ENCODE peak calls at places on chromosomes 11 and 22, in four cellular contexts. L is left ventricle myocardium inferior, X is IMR-90, Q is brain microvascular endothelial cell. I is an unnamed sample.

GRCh38 chr11:44445500-44446340 is 119.7 kb upstream of the CD82 start:
- DNase-seq in Q (no peak), L (no peak), X (no peak), I (no peak)

GRCh38 chr22:21942939-21943338 is 9.7 kb downstream of the PPM1F start:
- DNase-seq in X (no peak), L (no peak), Q (no peak), I (no peak)

GRCh38 chr22:50209893-50210292 is 9.1 kb downstream of the SELENOO start:
- DNase-seq in L (peak; percentile 59), Q (peak; percentile 55), X (peak; percentile 57), I (peak; percentile 74)

GRCh38 chr11:96026310-96026709 is 102.4 kb upstream of the MTMR2 start:
- DNase-seq in L (no peak), Q (no peak), X (no peak), I (no peak)

GRCh38 chr11:132864811-132865576 is 667.3 kb downstream of the OPCML start:
- DNase-seq in X (no peak), Q (no peak), L (no peak), I (no peak)

GRCh38 chr22:23361676-23362075 is 181.4 kb downstream of the BCR start:
- DNase-seq in L (no peak), Q (no peak), X (no peak), I (no peak)

GRCh38 chr11:106523921-106524320 is 446.5 kb downstream of the AASDHPPT start:
- DNase-seq in L (no peak), X (no peak), Q (no peak), I (no peak)

GRCh38 chr22:35589071-35589735 is 27.9 kb downstream of the MB start:
- DNase-seq in X (peak; percentile 77), L (no peak), Q (peak; percentile 65), I (peak; percentile 70)

GRCh38 chr22:17164392-17165024 is 5.4 kb upstream of the HDHD5 start:
- DNase-seq in Q (no peak), X (no peak), L (no peak), I (peak; percentile 5)

GRCh38 chr22:19430890-19431541 is 517 bp downstream of the HIRA start:
- DNase-seq in L (peak; percentile 29), X (peak; percentile 19), Q (no peak), I (peak; percentile 38)

GRCh38 chr11:68808787-68809186 is 32.9 kb downstream of the CPT1A start:
- DNase-seq in Q (no peak), L (no peak), X (no peak), I (no peak)

GRCh38 chr11:93547768-93548167 is 4.6 kb upstream of the SMCO4 start:
- DNase-seq in X (no peak), Q (no peak), L (no peak), I (no peak)

GRCh38 chr11:3855808-3856491 is 486 bp downstream of the STIM1 start:
- DNase-seq in Q (no peak), L (peak; percentile 56), X (no peak), I (peak; percentile 28)

GRCh38 chr11:82994615-82995014 is 77.1 kb downstream of the RAB30 start:
- DNase-seq in Q (no peak), X (no peak), L (no peak), I (no peak)

GRCh38 chr11:20360650-20361049 is 2.9 kb upstream of the HTATIP2 start:
- DNase-seq in X (peak; percentile 55), L (no peak), Q (peak; percentile 10), I (peak; percentile 52)

GRCh38 chr22:48096411-48096810 is 1334.0 kb downstream of the TBC1D22A start:
- DNase-seq in Q (no peak), X (no peak), L (no peak), I (no peak)

GRCh38 chr22:29092243-29092642 is 19.4 kb downstream of the KREMEN1 start:
- DNase-seq in X (no peak), L (no peak), Q (no peak), I (no peak)

GRCh38 chr22:46846154-46846831 is 83.8 kb downstream of the TBC1D22A start:
- DNase-seq in X (peak; percentile 19), L (no peak), Q (peak; percentile 11), I (peak; percentile 42)

GRCh38 chr22:22931557-22932270 is 44.1 kb downstream of the IGLL5 start:
- DNase-seq in Q (no peak), X (no peak), L (no peak), I (no peak)

GRCh38 chr22:20973634-20974286 is 6.7 kb downstream of the AIFM3 start:
- DNase-seq in Q (no peak), X (no peak), L (no peak), I (no peak)

GRCh38 chr11:46743693-46744339 is 24.8 kb downstream of the F2 start:
- DNase-seq in L (no peak), X (peak; percentile 39), Q (peak; percentile 20), I (no peak)

GRCh38 chr11:134097146-134097545 is 28.3 kb downstream of the JAM3 start:
- DNase-seq in Q (no peak), X (no peak), L (no peak), I (no peak)

GRCh38 chr11:134100171-134100570 is 31.3 kb downstream of the JAM3 start:
- DNase-seq in X (no peak), L (no peak), Q (no peak), I (no peak)

GRCh38 chr11:134101292-134101691 is 32.4 kb downstream of the JAM3 start:
- DNase-seq in X (peak; percentile 67), Q (peak; percentile 12), L (no peak), I (peak; percentile 19)

DNA sequence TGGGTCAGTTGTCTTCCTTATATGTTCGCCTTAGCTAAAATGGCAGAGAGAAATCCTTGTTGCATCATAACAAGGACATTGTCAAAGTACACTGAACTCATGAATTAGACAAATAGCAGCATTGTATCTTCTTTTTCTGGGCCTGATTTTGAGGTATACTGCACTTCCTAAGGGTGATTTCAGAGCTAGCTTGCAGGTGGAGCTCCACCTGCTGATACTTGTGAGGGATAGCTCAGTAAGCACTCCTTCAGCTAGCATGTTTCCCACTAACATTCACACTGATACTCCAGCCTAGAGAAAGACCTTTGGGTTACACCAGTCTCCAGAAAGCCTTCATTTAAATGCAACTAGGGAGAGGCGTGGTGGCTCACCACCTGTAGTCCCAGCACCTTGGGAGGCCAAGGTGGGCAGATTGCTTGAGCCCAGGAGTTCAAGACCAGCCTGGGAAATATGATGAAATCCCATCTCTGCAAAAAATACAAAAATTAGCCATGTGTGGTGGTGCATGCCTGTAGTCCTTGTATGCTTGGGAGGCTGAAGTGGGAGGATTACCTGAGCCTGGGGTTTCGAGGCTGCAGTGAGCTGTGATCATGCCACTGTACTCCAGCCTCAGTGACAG is 29.8 kb downstream of the JAM3 start:
- DNase-seq in Q (no peak), X (no peak), L (no peak), I (no peak)
- TF ChIP-seq CTCF in Q (peak; percentile 25), X (no peak), L (peak; percentile 44), I (peak; percentile 13)

GRCh38 chr11:102268083-102268984 is 49.0 kb upstream of the BIRC3 start:
- DNase-seq in Q (peak; percentile 36), L (peak; percentile 80), X (peak; percentile 55), I (peak; percentile 70)
- H3K4me3 ChIP-seq in Q (peak overlapping the region; percentile 50), L (peak overlapping the region; percentile 61), X (peak overlapping the region; percentile 44), I (peak overlapping the region; percentile 46)

DNA sequence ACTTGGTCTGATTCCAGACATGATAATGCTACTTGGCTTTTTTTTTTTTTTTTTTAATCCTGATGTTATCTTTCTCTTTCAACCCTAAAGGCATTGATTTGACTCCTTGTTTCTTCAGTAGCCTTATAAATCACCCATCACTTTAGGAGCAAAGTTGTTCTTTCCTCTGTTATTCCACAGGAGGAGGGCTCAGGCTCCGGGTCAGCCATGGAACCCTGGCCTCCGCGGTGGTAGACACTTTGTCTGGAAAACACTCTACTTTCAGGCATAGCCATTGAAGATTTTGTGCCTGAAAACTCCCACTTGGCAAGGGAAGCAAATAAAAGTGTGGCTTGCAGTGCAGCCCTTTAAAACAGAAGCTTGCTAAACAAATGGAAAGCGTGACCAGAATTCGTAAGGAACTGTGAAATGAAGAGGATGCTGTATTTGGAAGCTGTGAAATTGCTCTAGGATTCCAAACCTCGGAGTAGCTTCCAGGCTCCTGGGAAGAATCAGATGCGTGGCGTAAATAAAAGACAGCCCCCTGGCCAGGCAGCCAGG is 44.9 kb downstream of the ARHGAP8 start:
- DNase-seq in L (no peak), Q (no peak), X (no peak), I (no peak)
- TF ChIP-seq CTCF in L (no peak), Q (no peak), X (no peak), I (no peak)

GRCh38 chr11:1873048-1873812 is 18.5 kb downstream of the PRR33 start:
- DNase-seq in Q (no peak), L (peak; percentile 28), X (peak; percentile 24), I (peak; percentile 52)

GRCh38 chr11:1876361-1877063 is 15.2 kb downstream of the PRR33 start:
- DNase-seq in L (peak; percentile 85), Q (peak; percentile 34), X (no peak), I (peak; percentile 92)

GRCh38 chr11:1877211-1878133 is 14.2 kb downstream of the PRR33 start:
- DNase-seq in X (no peak), Q (peak; percentile 35), L (peak; percentile 74), I (peak; percentile 62)

GRCh38 chr11:1874406-1875092 is 17.1 kb downstream of the PRR33 start:
- DNase-seq in Q (no peak), X (no peak), L (peak; percentile 34), I (no peak)

DNA sequence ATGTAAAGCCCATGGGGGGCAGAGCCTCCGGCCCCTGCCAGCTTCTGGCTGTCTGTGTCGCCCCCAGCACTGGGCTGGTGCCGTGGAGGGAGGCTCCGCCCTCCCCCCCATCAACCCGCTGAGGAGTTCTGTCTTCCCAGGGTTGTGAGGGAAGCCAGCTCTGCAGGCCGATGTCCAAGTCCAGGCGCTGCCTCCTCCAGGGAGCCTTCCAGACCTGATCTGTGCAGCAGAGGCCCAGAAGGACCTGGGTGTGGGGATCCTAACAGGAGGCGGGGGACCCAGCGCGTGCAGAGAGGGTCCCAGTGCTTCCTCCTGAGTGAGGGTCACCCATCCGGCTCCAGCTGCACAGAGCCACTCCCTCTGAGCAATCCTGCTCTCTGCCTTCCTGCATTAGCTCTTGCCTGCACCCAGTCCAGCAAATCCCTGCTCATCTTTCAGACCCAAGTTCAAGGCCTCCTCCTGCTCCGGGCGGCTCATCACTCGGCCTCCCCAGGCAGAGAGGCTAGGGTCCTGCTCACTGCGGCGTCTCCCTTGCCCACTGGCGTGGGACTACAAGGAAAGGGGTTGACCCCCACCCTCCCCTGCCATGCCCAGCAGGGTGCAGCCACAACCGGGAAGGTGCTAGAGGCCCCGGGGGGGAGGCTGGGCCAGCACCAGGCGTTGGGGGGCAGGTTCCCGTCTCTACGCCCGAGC is 16.5 kb downstream of the PRR33 start:
- DNase-seq in X (no peak), L (peak; percentile 49), Q (no peak), I (no peak)
- H3K4me3 ChIP-seq in X (no peak overlapping the region), L (peak overlapping the region; percentile 50), Q (no peak overlapping the region), I (no peak overlapping the region)

DNA sequence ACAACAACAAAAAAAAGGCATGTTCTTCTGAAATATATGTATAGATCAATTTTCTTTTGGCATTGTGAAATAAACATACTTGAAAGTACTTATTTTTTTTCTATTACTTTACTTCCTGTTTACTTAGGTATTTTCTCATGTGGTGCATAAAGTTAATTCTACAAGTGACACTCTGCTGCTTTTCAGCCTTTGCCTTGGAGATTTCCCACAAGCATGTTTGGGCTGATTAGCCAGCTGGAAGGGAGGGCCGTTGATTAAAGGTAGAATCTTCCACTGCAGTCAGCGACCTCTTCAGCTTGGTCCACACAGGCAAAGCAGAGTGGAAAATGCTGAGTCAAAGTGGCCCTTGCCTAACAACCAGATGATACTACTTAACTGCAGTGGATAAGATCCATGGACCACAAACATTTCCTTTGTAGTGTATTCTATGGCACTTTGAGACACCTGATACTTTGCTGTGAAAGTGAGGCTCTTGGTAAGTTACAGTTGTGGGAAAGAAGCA is 176.0 kb downstream of the ARHGAP42 start:
- DNase-seq in Q (peak; percentile 85), L (no peak), X (peak; percentile 95), I (peak; percentile 76)
- TF ChIP-seq CTCF in Q (no peak), L (no peak), X (no peak), I (no peak)